ENCODE peak calls at places on chromosome 17, in four cellular contexts. E is IMR-90, A is fibroblast of pulmonary artery, H is choroid plexus epithelial cell. M is an unnamed sample.

GRCh38 chr17:45942284-45942683 is 47.9 kb downstream of the MAPT start:
- DNase-seq in E (no peak), A (no peak), H (no peak), M (peak; percentile 6)

GRCh38 chr17:78176548-78177025 is 8.2 kb downstream of the SYNGR2 start:
- DNase-seq in A (peak; percentile 51), H (peak; percentile 41), E (peak; percentile 22), M (peak; percentile 22)

GRCh38 chr17:30831663-30832437 is at the start of gene ATAD5:
- DNase-seq in E (peak; percentile 91), A (peak; percentile 94), H (peak; percentile 93), M (peak; percentile 90)

GRCh38 chr17:11332706-11333105 is 91.7 kb downstream of the SHISA6 start:
- DNase-seq in E (no peak), A (no peak), H (no peak), M (no peak)

GRCh38 chr17:46003907-46004748 is 5.1 kb downstream of the STH start:
- DNase-seq in H (peak; percentile 15), A (peak; percentile 23), E (peak; percentile 5), M (no peak)

GRCh38 chr17:13222931-13223330 is 205.1 kb upstream of the ELAC2 start:
- DNase-seq in A (no peak), H (no peak), E (no peak), M (no peak)

GRCh38 chr17:49548506-49549310 is 27.0 kb upstream of the NXPH3 start:
- DNase-seq in A (peak; percentile 58), E (peak; percentile 30), H (peak; percentile 65), M (peak; percentile 28)

GRCh38 chr17:44915321-44915726 is at the start of gene GFAP:
- DNase-seq in H (no peak), E (no peak), A (no peak), M (no peak)

GRCh38 chr17:40442392-40443195 is 656 bp upstream of the IGFBP4 start:
- DNase-seq in A (peak; percentile 46), E (peak; percentile 47), H (peak; percentile 53), M (no peak)

GRCh38 chr17:62652251-62653001 is 25.0 kb downstream of the MRC2 start:
- DNase-seq in H (peak; percentile 47), E (peak; percentile 75), A (peak; percentile 69), M (peak; percentile 78)

GRCh38 chr17:68396795-68397536 is 60.3 kb downstream of the WIPI1 start:
- DNase-seq in A (no peak), H (no peak), E (no peak), M (no peak)

GRCh38 chr17:75673487-75673886 is 6.3 kb downstream of the SAP30BP start:
- DNase-seq in H (no peak), A (no peak), E (no peak), M (peak; percentile 50)

GRCh38 chr17:81126281-81127132 is 38.8 kb upstream of the PVALEF start:
- DNase-seq in A (no peak), H (no peak), E (no peak), M (no peak)

GRCh38 chr17:82083533-82084359 is 14.3 kb downstream of the FASN start:
- DNase-seq in E (no peak), H (no peak), A (no peak), M (no peak)

GRCh38 chr17:859461-860195 is 77.5 kb downstream of the MRM3 start:
- DNase-seq in E (peak; percentile 60), H (peak; percentile 51), A (peak; percentile 13), M (peak; percentile 32)

GRCh38 chr17:62807812-62808575 is at the start of gene MARCHF10:
- DNase-seq in E (no peak), A (no peak), H (no peak), M (no peak)

GRCh38 chr17:17703608-17703919 is 22.3 kb downstream of the RAI1 start:
- DNase-seq in H (no peak), A (no peak), E (no peak), M (no peak)

GRCh38 chr17:45114117-45114932 is 18.0 kb downstream of the PLCD3 start:
- DNase-seq in H (no peak), E (no peak), A (no peak), M (no peak)

GRCh38 chr17:31629696-31630470 is 229.2 kb downstream of the COPRS start:
- DNase-seq in E (peak; percentile 71), A (peak; percentile 22), H (no peak), M (peak; percentile 59)

GRCh38 chr17:39151680-39152058 is 232 bp upstream of the PLXDC1 start:
- DNase-seq in E (no peak), A (no peak), H (no peak), M (no peak)

GRCh38 chr17:39152134-39152884 is 872 bp upstream of the PLXDC1 start:
- DNase-seq in A (no peak), H (no peak), E (no peak), M (no peak)

GRCh38 chr17:39155654-39156053 is 4.2 kb upstream of the PLXDC1 start:
- DNase-seq in E (no peak), H (no peak), A (no peak), M (no peak)

GRCh38 chr17:39150795-39151679 is at the start of gene PLXDC1:
- DNase-seq in E (no peak), A (no peak), H (no peak), M (no peak)

GRCh38 chr17:39153541-39154111 is 2.2 kb upstream of the PLXDC1 start:
- DNase-seq in A (peak; percentile 90), H (peak; percentile 92), E (peak; percentile 88), M (peak; percentile 91)
- TF ChIP-seq CTCF in A (peak; percentile 25), H (peak; percentile 34), E (peak; percentile 15), M (peak; percentile 22)

GRCh38 chr17:56890906-56891674 is 22.8 kb downstream of the TRIM25 start:
- DNase-seq in H (no peak), E (no peak), A (no peak), M (no peak)

GRCh38 chr17:56892333-56892732 is 21.5 kb downstream of the TRIM25 start:
- DNase-seq in H (no peak), A (no peak), E (no peak), M (no peak)

GRCh38 chr17:56890390-56890789 is 23.5 kb downstream of the TRIM25 start:
- DNase-seq in E (no peak), H (no peak), A (no peak), M (no peak)

GRCh38 chr17:56893503-56893902 is 20.3 kb downstream of the TRIM25 start:
- DNase-seq in A (no peak), E (no peak), H (no peak), M (no peak)

DNA sequence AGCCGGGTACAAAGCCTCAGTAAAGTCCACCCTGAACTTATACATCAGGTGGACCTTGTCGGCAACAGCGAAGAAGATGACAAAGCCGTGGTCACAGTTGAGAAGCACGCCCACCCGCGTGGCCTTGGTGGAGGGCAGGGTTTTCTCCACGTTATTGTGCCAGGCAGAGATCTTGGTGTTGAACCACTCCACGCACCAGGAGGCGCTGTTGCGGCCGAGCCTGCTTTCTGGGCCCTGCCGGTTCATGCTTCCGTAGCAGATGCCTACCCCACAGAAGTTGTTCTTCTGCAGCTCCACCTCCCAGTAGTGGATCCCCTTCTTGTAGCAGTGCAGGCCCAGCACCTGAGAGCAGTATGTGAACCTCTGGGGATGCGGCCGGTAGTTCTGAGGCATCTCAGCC is 22.1 kb downstream of the TRIM25 start:
- DNase-seq in E (no peak), A (no peak), H (no peak), M (no peak)
- TF ChIP-seq CTCF in E (peak; percentile 34), A (peak; percentile 35), H (peak; percentile 56), M (peak; percentile 73)

DNA sequence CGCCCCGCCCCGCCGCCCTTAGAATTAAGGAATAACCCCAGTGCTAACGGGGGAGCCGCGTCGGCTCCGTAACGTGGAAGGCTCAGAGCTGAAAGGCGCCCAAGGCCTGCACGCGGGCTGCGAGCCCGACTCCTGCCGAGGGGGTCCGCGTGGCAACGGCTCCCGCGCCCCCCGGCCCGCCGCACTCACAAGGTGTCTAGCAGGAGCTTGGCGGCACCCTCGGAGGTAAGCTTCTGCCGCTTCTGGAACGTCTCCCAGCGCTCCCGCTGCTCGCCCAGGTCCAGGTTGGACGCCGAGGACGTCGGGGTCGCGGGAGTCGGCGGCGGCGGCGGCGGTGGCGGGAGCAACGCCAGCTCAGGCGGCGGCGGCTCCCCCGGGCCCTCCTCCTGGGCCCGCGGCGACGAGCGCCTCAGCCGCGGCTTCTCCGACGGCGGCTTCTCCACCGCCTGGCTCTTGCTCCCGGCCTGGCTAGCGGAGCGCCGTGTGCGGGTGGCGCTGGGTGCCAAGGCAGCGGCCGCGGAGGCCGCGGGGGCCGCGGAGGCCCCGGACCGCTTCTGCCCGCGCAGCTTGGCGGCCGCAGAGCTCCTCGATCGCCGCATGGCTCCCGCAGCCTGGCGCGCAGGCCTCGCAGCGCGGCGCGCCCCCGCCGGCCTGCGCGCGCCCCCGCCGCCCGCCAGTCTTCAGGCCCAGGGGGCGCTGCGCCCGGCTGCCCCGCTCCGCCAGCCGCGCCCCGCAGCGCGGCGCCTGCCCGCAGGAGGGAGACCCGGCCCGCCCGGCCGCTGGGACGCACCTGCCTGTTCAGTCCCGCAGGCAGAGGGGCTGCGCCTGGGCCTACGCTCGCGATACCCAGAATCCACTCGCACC is at the start of gene CENPV:
- DNase-seq in H (peak; percentile 28), E (peak; percentile 34), A (peak; percentile 29), M (no peak)
- TF ChIP-seq CTCF in H (peak; percentile 4), E (peak; percentile 37), A (no peak), M (peak; percentile 22)

DNA sequence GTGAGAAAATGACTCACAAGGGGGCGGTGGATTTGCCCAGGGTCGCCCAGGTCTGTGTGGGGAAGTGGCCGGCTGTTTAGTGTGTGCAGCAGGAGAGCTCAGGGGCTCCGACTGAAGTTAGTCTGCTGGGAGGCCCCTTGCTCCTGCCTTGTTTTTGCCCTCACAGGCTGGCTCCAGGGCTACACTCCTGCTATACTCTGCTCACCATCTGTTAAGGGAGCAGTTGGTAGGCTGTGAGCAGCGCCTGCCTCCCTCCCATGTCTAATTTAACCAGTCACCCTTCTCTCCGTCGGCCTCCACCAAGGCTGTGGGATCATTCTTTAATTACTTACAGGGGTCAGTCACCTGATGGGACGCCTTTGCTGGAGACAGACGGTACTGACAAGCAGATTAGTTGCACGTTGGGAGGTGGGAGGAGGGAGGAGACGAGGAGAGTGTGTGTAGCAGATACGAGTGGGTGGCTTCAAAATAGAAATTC is 35.5 kb downstream of the KSR1 start:
- DNase-seq in H (peak; percentile 34), E (no peak), A (no peak), M (no peak)
- TF ChIP-seq CTCF in H (no peak), E (no peak), A (no peak), M (no peak)

GRCh38 chr17:7613769-7614421 is 802 bp downstream of the FXR2 start:
- DNase-seq in H (peak; percentile 43), E (peak; percentile 50), A (no peak), M (peak; percentile 40)
- TF ChIP-seq CTCF in H (no peak), E (no peak), A (no peak), M (no peak)

GRCh38 chr17:19398301-19399181 is 11.6 kb upstream of the MFAP4 start:
- DNase-seq in E (no peak), A (peak; percentile 86), H (peak; percentile 83), M (no peak)

GRCh38 chr17:19401321-19402010 is 9.6 kb upstream of the RNF112 start:
- DNase-seq in H (no peak), E (no peak), A (no peak), M (no peak)

GRCh38 chr17:19392303-19392702 is 5.3 kb upstream of the MFAP4 start:
- DNase-seq in A (no peak), E (no peak), H (no peak), M (no peak)

GRCh38 chr17:19399750-19400450 is 11.1 kb upstream of the RNF112 start:
- DNase-seq in H (no peak), E (no peak), A (no peak), M (no peak)

DNA sequence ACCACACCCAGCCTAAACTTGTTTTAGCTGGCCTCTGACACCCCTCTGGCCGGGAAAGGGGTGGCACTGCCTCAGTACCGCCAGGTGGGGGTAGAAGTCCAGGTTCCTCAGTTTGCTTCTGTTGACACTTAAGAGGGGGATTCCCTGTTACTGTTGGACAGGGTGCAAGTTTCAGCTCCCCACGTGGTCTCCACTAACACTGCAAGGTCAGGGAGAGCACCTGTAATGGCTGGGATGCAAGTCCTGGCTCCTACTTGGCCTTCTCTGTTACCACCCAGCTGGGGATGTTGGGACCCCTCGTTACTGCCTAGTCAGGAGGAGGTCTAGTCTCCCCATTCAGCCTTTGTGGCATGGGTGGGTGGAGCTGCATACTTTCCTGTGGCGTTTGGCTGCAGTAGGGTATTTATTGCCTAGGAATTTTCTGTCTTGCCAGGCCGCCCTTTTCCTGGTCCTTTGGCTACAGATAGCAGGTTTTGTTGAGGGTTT is 10.6 kb upstream of the MFAP4 start:
- DNase-seq in H (no peak), A (no peak), E (no peak), M (no peak)
- TF ChIP-seq CTCF in H (peak; percentile 21), A (no peak), E (no peak), M (peak; percentile 7)